ENCODE peak calls at places on chromosome 9, in eight cellular contexts. G is adrenal gland, D is heart right ventricle, P is HCT116, X is A673, Z is endodermal cell, M is hepatocyte, H is thoracic aorta. E is an unnamed sample. For H3K9me3, the result is how much of the 10 kb centered on the place peaks cover.

GRCh38 chr9:3908731-3909130 is 382.9 kb upstream of the RFX3 start:
- DNase-seq in X (no peak), Z (no peak), M (no peak), P (no peak), D (no peak), G (no peak), H (no peak), E (no peak)

GRCh38 chr9:89182369-89182768 is 3.8 kb upstream of the SHC3 start:
- DNase-seq in Z (no peak), X (no peak), M (no peak), D (no peak), P (no peak), G (no peak), H (no peak), E (no peak)

GRCh38 chr9:87160148-87161107 is 213.1 kb upstream of the GAS1 start:
- DNase-seq in X (no peak), P (no peak), M (no peak), D (peak), G (no peak), H (no peak), Z (no peak), E (peak)

GRCh38 chr9:127451681-127452480 is 571 bp downstream of the LRSAM1 start:
- DNase-seq in D (peak), M (peak), P (no peak), H (no peak), G (peak), X (peak), Z (peak), E (peak)

GRCh38 chr9:128007566-128008138 is 26.9 kb upstream of the EEIG1 start:
- DNase-seq in G (peak), H (no peak), X (peak), D (peak), P (peak), Z (no peak), M (peak), E (no peak)

GRCh38 chr9:136808781-136809158 is 1.0 kb downstream of the RABL6 start:
- DNase-seq in Z (no peak), D (no peak), H (no peak), P (no peak), X (peak), M (no peak), G (no peak), E (no peak)

GRCh38 chr9:113931140-113931539 is 55.0 kb downstream of the ZNF618 start:
- DNase-seq in D (no peak), H (no peak), P (no peak), Z (no peak), M (no peak), X (no peak), G (no peak), E (no peak)

GRCh38 chr9:110531776-110532175 is 47.8 kb downstream of the SVEP1 start:
- DNase-seq in D (no peak), M (no peak), G (no peak), X (no peak), Z (no peak), H (no peak), P (no peak), E (no peak)

GRCh38 chr9:107266624-107267369 is 16.3 kb upstream of the RAD23B start:
- DNase-seq in D (no peak), G (no peak), Z (no peak), H (no peak), M (no peak), X (no peak), P (no peak), E (no peak)

GRCh38 chr9:93127395-93127911 is 6.6 kb downstream of the NINJ1 start:
- DNase-seq in G (no peak), P (no peak), M (peak), H (peak), Z (peak), X (no peak), D (no peak), E (peak)

DNA sequence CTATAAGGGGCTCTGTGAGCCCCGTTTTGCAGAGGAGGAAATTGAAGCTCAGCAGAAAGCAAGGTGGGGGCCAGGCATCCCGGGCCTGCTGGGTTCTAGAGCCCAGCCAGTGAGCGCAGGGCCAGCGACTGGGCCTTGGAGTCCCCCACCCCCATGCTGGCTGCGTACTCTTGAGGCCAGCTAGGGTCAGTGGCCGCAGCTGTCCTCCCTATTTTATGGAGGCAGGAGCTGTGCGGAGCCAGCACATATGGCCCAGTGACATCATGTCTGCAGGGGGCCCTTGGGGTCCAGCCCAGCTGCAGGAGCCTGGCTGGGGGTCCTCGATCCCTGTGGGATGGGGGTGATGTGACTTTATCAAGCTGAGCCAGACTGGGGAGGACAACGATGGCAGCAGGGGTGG is 71.3 kb downstream of the HMCN2 start:
- DNase-seq in D (no peak), G (no peak), X (no peak), P (no peak), H (no peak), M (no peak), Z (no peak), E (no peak)
- H3K9me3 ChIP-seq in D (under half), G (under half), X (under half), P (under half), H (under half), M (under half), Z (under half), E (under half)

GRCh38 chr9:16363073-16363781 is 507.2 kb downstream of the BNC2 start:
- DNase-seq in X (no peak), M (no peak), H (no peak), G (no peak), P (no peak), Z (no peak), D (no peak), E (no peak)
- TF ChIP-seq CTCF in X (no peak), M (no peak), H (no peak), G (no peak), P (no peak), Z (no peak), D (no peak), E (no peak)

DNA sequence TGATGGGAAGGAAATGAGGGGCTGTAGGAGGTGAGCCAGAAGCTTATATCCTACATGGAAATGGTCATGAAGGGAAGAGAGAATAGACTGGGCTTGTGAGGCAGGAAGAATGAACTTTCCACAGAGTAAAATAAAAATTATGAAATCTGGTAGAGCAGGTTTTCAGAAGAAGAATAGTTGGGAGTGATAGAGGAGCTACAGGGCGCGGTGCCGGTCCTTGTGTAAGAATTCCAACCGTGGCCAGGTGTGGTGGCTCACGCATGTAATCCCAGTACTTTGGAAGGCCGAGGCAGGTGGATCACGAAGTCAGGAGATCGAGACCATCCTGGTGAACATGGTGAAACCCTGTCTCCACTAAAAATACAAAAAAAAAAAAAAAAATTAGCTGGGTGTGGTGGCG is 8.9 kb upstream of the UNC13B start:
- DNase-seq in G (no peak), H (no peak), D (no peak), P (no peak), M (no peak), X (no peak), Z (no peak), E (no peak)
- H3K9me3 ChIP-seq in G (under half), H (under half), D (under half), P (under half), M (under half), X (under half), Z (under half), E (under half)

DNA sequence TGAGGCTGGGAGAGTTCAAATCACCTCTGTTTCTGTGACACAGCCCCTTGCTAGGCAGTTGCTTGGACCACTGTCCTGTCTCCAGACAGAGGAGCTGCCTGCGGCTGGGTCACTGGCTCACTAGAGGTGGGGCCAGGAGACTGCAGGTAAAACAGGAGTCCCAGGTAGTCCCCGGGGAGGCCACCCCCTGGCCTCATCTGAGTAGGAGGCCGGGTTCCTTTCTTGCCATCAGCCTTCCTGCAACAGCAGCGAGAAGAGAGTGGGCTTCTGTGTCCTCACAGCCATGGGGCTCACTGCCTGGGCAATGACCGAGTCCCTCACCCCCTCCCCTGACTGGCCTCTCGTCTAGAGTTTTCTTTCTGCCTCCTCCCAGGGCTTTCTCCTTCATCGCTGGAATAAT is 197.5 kb downstream of the CDK5RAP2 start:
- DNase-seq in P (no peak), X (no peak), D (no peak), M (no peak), H (no peak), G (no peak), Z (no peak), E (no peak)
- TF ChIP-seq CTCF in P (no peak), X (no peak), D (no peak), M (no peak), H (no peak), G (no peak), Z (no peak), E (no peak)

DNA sequence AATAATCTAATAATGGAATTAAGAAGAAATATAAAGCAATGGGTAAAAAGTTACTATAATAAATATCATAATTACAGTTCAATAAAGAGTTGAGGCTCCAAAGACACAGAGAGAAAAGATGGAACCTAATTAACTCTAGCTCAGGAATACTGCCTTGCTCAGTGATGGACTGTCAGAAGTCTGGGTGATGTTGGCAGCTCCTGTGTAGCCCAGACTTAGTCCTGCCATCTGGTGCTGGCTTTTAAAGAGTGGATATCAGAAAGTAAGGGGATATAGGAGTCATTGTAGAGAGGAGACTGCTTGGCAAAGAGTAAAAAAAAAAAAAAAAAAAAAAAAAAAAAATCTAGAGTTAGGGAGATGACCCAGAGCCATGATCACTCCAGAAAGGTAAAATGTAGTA is 551.9 kb upstream of the DMAC1 start:
- DNase-seq in X (no peak), P (no peak), G (no peak), M (no peak), H (no peak), D (no peak), Z (no peak), E (no peak)
- H3K9me3 ChIP-seq in X (under half), P (under half), G (under half), M (under half), H (under half), D (under half), Z (under half), E (under half)

GRCh38 chr9:126000256-126000655 is 253.1 kb downstream of the PBX3 start:
- DNase-seq in P (no peak), D (no peak), Z (no peak), H (no peak), M (no peak), X (no peak), G (no peak), E (no peak)

GRCh38 chr9:125999504-125999881 is 252.3 kb downstream of the PBX3 start:
- DNase-seq in G (no peak), M (no peak), X (no peak), D (no peak), P (no peak), H (no peak), Z (no peak), E (no peak)

GRCh38 chr9:126000731-126001580 is 253.8 kb downstream of the PBX3 start:
- DNase-seq in X (no peak), D (no peak), P (no peak), M (no peak), G (no peak), H (no peak), Z (no peak), E (no peak)

GRCh38 chr9:126001581-126002225 is 254.5 kb downstream of the PBX3 start:
- DNase-seq in M (no peak), Z (no peak), P (no peak), D (no peak), G (no peak), X (no peak), H (no peak), E (no peak)

DNA sequence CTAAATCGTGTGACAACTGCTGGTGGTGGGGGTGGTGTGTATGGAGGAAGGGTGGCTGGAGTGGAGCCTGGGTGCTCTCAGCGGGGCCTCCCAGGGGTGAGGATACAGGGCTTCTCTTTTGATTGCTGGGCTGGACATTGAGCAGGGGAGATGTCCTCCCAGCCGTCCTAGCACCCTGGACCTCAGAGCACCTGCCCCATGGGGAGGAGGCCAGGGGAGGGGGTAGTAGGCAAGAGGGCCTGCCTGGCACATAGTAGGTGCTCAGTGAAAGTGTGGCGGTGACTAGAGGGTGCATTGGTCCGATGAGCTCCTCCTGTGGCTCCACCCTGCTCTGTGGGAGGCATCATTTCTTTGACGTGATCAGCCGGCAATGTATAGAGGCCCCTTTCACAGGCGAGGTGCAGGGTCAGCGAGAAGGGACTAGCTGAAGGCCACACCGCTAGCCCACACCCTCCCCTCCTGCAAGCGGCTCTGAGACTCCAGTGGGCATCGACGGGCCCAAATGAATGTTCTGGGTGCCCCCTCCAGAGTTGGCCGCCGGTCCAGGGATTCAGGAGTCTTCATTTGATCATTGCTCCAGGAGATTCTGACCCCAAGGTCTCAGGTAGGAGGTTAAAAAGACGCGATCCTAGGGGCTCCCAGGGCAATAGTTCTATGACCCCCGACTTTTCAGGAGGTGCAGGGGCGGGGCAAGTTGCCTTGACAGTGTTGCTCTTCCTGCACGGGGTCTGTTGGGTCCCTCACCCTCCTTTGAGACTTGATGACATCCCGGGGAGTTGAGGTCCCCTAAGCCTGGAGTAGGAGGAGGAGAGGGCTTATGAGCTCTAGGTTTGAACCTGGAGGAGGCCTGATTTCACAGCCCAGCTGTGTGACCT is 255.5 kb downstream of the PBX3 start:
- DNase-seq in P (no peak), H (no peak), G (no peak), Z (no peak), X (no peak), M (no peak), D (no peak), E (no peak)
- TF ChIP-seq CTCF in P (no peak), H (no peak), G (no peak), Z (no peak), X (no peak), M (no peak), D (no peak), E (no peak)

DNA sequence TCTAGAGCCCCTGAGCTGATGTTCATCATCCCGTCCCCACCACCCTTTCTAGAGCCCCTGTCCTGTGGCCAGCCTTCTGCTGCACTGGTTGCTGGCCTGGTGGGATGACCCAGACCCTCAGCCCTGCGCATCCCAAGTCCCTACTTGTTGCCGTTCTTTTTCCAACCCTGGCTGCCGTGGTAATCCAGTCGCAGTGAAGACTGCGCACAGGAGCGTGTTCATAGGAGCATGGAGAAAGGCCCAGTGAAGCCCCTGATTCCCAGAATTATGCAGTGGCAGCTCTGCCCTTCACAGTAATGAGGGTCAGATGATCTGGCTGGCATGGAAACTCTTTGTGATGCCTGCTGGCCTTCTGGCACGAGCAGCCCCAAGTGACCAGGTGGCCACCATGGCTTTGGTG is 183.3 kb downstream of the CACNA1B start:
- DNase-seq in H (no peak), M (no peak), P (no peak), D (no peak), X (no peak), Z (peak), G (no peak), E (no peak)
- H3K9me3 ChIP-seq in H (under half), M (under half), P (under half), D (under half), X (under half), Z (under half), G (under half), E (under half)

GRCh38 chr9:1722404-1722803 is 292.7 kb upstream of the SMARCA2 start:
- DNase-seq in D (no peak), P (no peak), H (no peak), G (no peak), M (no peak), X (no peak), Z (peak), E (no peak)

GRCh38 chr9:1732670-1733069 is 282.5 kb upstream of the SMARCA2 start:
- DNase-seq in H (no peak), G (peak), D (no peak), Z (no peak), M (no peak), P (no peak), X (peak), E (no peak)

GRCh38 chr9:1723616-1724015 is 291.5 kb upstream of the SMARCA2 start:
- DNase-seq in G (no peak), X (no peak), Z (no peak), H (no peak), P (no peak), D (no peak), M (no peak), E (no peak)

GRCh38 chr9:1729631-1730030 is 285.5 kb upstream of the SMARCA2 start:
- DNase-seq in X (no peak), P (no peak), H (no peak), Z (no peak), D (no peak), G (no peak), M (no peak), E (no peak)

DNA sequence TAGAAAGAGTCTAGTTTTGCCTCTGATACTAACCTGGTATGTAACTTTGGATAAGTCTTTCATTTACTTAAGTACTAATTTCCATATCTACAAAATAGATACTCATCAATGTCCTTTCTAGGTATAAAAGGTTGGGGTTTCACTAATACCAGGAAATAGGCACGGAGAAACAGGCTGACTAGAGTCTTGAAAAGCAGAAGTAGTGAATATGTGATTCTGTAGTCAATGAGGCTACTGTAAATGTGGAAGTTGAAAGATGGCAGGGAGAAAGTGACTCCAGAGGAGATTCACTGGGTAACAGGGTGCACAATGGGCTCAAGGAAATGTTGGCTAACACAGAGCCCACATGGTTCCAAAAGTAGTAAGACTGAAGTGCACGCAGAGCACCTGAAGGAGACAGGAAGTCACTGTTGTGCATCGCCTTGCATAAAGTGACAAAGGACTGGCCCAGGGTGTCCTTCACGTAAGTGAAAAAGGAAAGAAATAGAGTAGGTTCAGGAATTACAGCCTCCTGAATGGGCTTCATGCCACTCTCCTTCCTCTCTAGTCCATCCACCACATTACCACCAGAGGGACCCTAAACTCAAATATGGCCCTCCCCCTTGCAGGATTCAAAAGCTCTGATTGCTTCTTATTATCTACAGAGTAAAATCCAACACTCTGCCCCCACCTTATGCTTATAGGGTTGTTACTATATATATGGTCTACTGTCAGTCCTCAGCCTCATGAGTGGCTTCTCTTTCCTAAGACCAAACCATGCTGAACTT is 288.0 kb upstream of the SMARCA2 start:
- DNase-seq in D (no peak), G (no peak), X (peak), P (no peak), Z (peak), M (no peak), H (no peak), E (no peak)
- TF ChIP-seq CTCF in D (peak), G (no peak), X (peak), P (no peak), Z (peak), M (no peak), H (no peak), E (no peak)

DNA sequence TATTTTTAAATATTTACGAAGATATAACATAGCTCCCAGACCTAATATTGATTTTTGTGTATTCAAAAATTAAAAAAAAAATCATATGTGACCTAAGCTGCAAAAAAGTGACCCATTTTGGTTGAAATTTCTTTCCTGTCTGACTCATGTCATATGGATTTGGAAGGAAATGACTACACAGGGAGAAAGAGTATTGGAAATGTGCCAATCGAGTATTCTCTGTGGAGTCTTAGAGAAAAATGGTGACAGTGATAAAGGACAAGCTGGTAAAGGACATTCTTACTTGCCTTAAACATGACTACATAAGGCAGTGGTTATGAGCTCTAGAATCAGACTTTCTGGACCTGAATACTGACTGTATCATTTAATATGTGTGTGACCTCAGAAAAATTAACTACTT is 262.9 kb upstream of the PTPRD start:
- DNase-seq in H (no peak), M (no peak), X (peak), P (no peak), G (no peak), D (no peak), Z (no peak), E (no peak)
- H3K9me3 ChIP-seq in H (under half), M (under half), X (under half), P (under half), G (under half), D (under half), Z (under half), E (under half)

E was measured in gastrocnemius medialis.